ENCODE peak calls at places on chromosomes 5 and 9, in eight cellular contexts. One of them, this sample, is unnamed.

GRCh38 chr5:5371943-5372342 is 50.5 kb upstream of the ICE1 start:
- DNase-seq in mesenchymal stem cell: no peak
- DNase-seq in HS-5: no peak
- DNase-seq in stimulated activated CD4-positive, alpha-beta T cell treated with anti-CD3 and anti-CD28 coated beads, Interleukin-1b, Interleukin-23, amount 100 ng/mL, for 24 hours: no peak
- DNase-seq in iris pigment epithelial cell: no peak
- DNase-seq in Right ventricle myocardium superior: no peak
- DNase-seq in lower leg skin: no peak
- DNase-seq in T-helper 9 cell: no peak
- DNase-seq in this sample: no peak

GRCh38 chr9:1619915-1620705 is 395.0 kb upstream of the SMARCA2 start:
- DNase-seq in stimulated activated CD4-positive, alpha-beta T cell treated with anti-CD3 and anti-CD28 coated beads, Interleukin-1b, Interleukin-23, amount 100 ng/mL, for 24 hours: no peak
- DNase-seq in mesenchymal stem cell: no peak
- DNase-seq in iris pigment epithelial cell: peak; percentile 3
- DNase-seq in T-helper 9 cell: no peak
- DNase-seq in Right ventricle myocardium superior: no peak
- DNase-seq in lower leg skin: no peak
- DNase-seq in HS-5: peak; percentile 15
- DNase-seq in this sample: peak; percentile 4

GRCh38 chr5:159913048-159913447 is 3.2 kb upstream of the ADRA1B start:
- DNase-seq in lower leg skin: no peak
- DNase-seq in T-helper 9 cell: no peak
- DNase-seq in Right ventricle myocardium superior: no peak
- DNase-seq in mesenchymal stem cell: peak; percentile 92
- DNase-seq in HS-5: peak; percentile 23
- DNase-seq in stimulated activated CD4-positive, alpha-beta T cell treated with anti-CD3 and anti-CD28 coated beads, Interleukin-1b, Interleukin-23, amount 100 ng/mL, for 24 hours: no peak
- DNase-seq in iris pigment epithelial cell: peak; percentile 94
- DNase-seq in this sample: no peak

GRCh38 chr9:38437193-38437823 is 13.1 kb upstream of the IGFBPL1 start:
- DNase-seq in HS-5: no peak
- DNase-seq in T-helper 9 cell: no peak
- DNase-seq in iris pigment epithelial cell: peak; percentile 46
- DNase-seq in mesenchymal stem cell: peak; percentile 19
- DNase-seq in Right ventricle myocardium superior: no peak
- DNase-seq in stimulated activated CD4-positive, alpha-beta T cell treated with anti-CD3 and anti-CD28 coated beads, Interleukin-1b, Interleukin-23, amount 100 ng/mL, for 24 hours: no peak
- DNase-seq in lower leg skin: peak; percentile 69
- DNase-seq in this sample: no peak

GRCh38 chr9:83937861-83938455 is 16.7 kb upstream of the KIF27 start:
- DNase-seq in T-helper 9 cell: no peak
- DNase-seq in lower leg skin: no peak
- DNase-seq in stimulated activated CD4-positive, alpha-beta T cell treated with anti-CD3 and anti-CD28 coated beads, Interleukin-1b, Interleukin-23, amount 100 ng/mL, for 24 hours: no peak
- DNase-seq in Right ventricle myocardium superior: no peak
- DNase-seq in HS-5: no peak
- DNase-seq in mesenchymal stem cell: peak; percentile 78
- DNase-seq in iris pigment epithelial cell: peak; percentile 58
- DNase-seq in this sample: no peak

GRCh38 chr5:72611111-72611724 is 104.0 kb upstream of the ZNF366 start:
- DNase-seq in iris pigment epithelial cell: peak; percentile 82
- DNase-seq in lower leg skin: peak; percentile 91
- DNase-seq in T-helper 9 cell: peak; percentile 23
- DNase-seq in Right ventricle myocardium superior: peak; percentile 84
- DNase-seq in stimulated activated CD4-positive, alpha-beta T cell treated with anti-CD3 and anti-CD28 coated beads, Interleukin-1b, Interleukin-23, amount 100 ng/mL, for 24 hours: peak; percentile 11
- DNase-seq in mesenchymal stem cell: peak; percentile 79
- DNase-seq in HS-5: no peak
- DNase-seq in this sample: peak; percentile 55

GRCh38 chr9:116365056-116365471 is 211.5 kb downstream of the PAPPA start:
- DNase-seq in mesenchymal stem cell: peak; percentile 38
- DNase-seq in Right ventricle myocardium superior: peak; percentile 71
- DNase-seq in lower leg skin: no peak
- DNase-seq in stimulated activated CD4-positive, alpha-beta T cell treated with anti-CD3 and anti-CD28 coated beads, Interleukin-1b, Interleukin-23, amount 100 ng/mL, for 24 hours: no peak
- DNase-seq in T-helper 9 cell: no peak
- DNase-seq in iris pigment epithelial cell: peak; percentile 71
- DNase-seq in HS-5: peak; percentile 5
- DNase-seq in this sample: no peak

GRCh38 chr5:67451640-67452279 is 255.2 kb upstream of the CD180 start:
- DNase-seq in iris pigment epithelial cell: no peak
- DNase-seq in Right ventricle myocardium superior: no peak
- DNase-seq in lower leg skin: no peak
- DNase-seq in T-helper 9 cell: no peak
- DNase-seq in HS-5: no peak
- DNase-seq in mesenchymal stem cell: no peak
- DNase-seq in stimulated activated CD4-positive, alpha-beta T cell treated with anti-CD3 and anti-CD28 coated beads, Interleukin-1b, Interleukin-23, amount 100 ng/mL, for 24 hours: no peak
- DNase-seq in this sample: no peak

GRCh38 chr5:138873096-138873885 is 1.8 kb downstream of the LRRTM2 start:
- DNase-seq in iris pigment epithelial cell: no peak
- DNase-seq in stimulated activated CD4-positive, alpha-beta T cell treated with anti-CD3 and anti-CD28 coated beads, Interleukin-1b, Interleukin-23, amount 100 ng/mL, for 24 hours: no peak
- DNase-seq in lower leg skin: no peak
- DNase-seq in mesenchymal stem cell: no peak
- DNase-seq in Right ventricle myocardium superior: no peak
- DNase-seq in T-helper 9 cell: no peak
- DNase-seq in HS-5: no peak
- DNase-seq in this sample: no peak

GRCh38 chr5:6910950-6911349 is 197.7 kb downstream of the TENT4A start:
- DNase-seq in T-helper 9 cell: no peak
- DNase-seq in lower leg skin: no peak
- DNase-seq in mesenchymal stem cell: no peak
- DNase-seq in iris pigment epithelial cell: no peak
- DNase-seq in Right ventricle myocardium superior: no peak
- DNase-seq in HS-5: no peak
- DNase-seq in stimulated activated CD4-positive, alpha-beta T cell treated with anti-CD3 and anti-CD28 coated beads, Interleukin-1b, Interleukin-23, amount 100 ng/mL, for 24 hours: no peak
- DNase-seq in this sample: no peak

GRCh38 chr9:33263936-33264472 is 504 bp downstream of the BAG1 start:
- DNase-seq in T-helper 9 cell: peak; percentile 19
- DNase-seq in mesenchymal stem cell: peak; percentile 48
- DNase-seq in Right ventricle myocardium superior: peak; percentile 75
- DNase-seq in lower leg skin: peak; percentile 93
- DNase-seq in stimulated activated CD4-positive, alpha-beta T cell treated with anti-CD3 and anti-CD28 coated beads, Interleukin-1b, Interleukin-23, amount 100 ng/mL, for 24 hours: peak; percentile 13
- DNase-seq in iris pigment epithelial cell: no peak
- DNase-seq in HS-5: no peak
- DNase-seq in this sample: no peak

GRCh38 chr5:80963966-80964481 is 3.9 kb downstream of the RASGRF2 start:
- DNase-seq in HS-5: peak; percentile 30
- DNase-seq in iris pigment epithelial cell: peak; percentile 80
- DNase-seq in mesenchymal stem cell: peak; percentile 60
- DNase-seq in T-helper 9 cell: no peak
- DNase-seq in stimulated activated CD4-positive, alpha-beta T cell treated with anti-CD3 and anti-CD28 coated beads, Interleukin-1b, Interleukin-23, amount 100 ng/mL, for 24 hours: no peak
- DNase-seq in lower leg skin: no peak
- DNase-seq in Right ventricle myocardium superior: no peak
- DNase-seq in this sample: no peak

GRCh38 chr9:109317979-109318671 is 2.7 kb downstream of the EPB41L4B start:
- DNase-seq in stimulated activated CD4-positive, alpha-beta T cell treated with anti-CD3 and anti-CD28 coated beads, Interleukin-1b, Interleukin-23, amount 100 ng/mL, for 24 hours: no peak
- DNase-seq in mesenchymal stem cell: no peak
- DNase-seq in lower leg skin: no peak
- DNase-seq in T-helper 9 cell: no peak
- DNase-seq in Right ventricle myocardium superior: no peak
- DNase-seq in HS-5: no peak
- DNase-seq in iris pigment epithelial cell: no peak
- DNase-seq in this sample: peak; percentile 50

GRCh38 chr5:154406231-154406630 is 39.6 kb upstream of the SAP30L start:
- DNase-seq in T-helper 9 cell: no peak
- DNase-seq in stimulated activated CD4-positive, alpha-beta T cell treated with anti-CD3 and anti-CD28 coated beads, Interleukin-1b, Interleukin-23, amount 100 ng/mL, for 24 hours: no peak
- DNase-seq in lower leg skin: peak; percentile 59
- DNase-seq in iris pigment epithelial cell: no peak
- DNase-seq in HS-5: no peak
- DNase-seq in Right ventricle myocardium superior: no peak
- DNase-seq in mesenchymal stem cell: no peak
- DNase-seq in this sample: no peak

GRCh38 chr9:30746589-30746988 is 1637.9 kb upstream of the ACO1 start:
- DNase-seq in stimulated activated CD4-positive, alpha-beta T cell treated with anti-CD3 and anti-CD28 coated beads, Interleukin-1b, Interleukin-23, amount 100 ng/mL, for 24 hours: no peak
- DNase-seq in T-helper 9 cell: no peak
- DNase-seq in Right ventricle myocardium superior: no peak
- DNase-seq in mesenchymal stem cell: no peak
- DNase-seq in lower leg skin: no peak
- DNase-seq in HS-5: no peak
- DNase-seq in iris pigment epithelial cell: no peak
- DNase-seq in this sample: no peak

GRCh38 chr5:88743231-88743879 is 139.6 kb downstream of the MEF2C start:
- DNase-seq in lower leg skin: no peak
- DNase-seq in stimulated activated CD4-positive, alpha-beta T cell treated with anti-CD3 and anti-CD28 coated beads, Interleukin-1b, Interleukin-23, amount 100 ng/mL, for 24 hours: no peak
- DNase-seq in iris pigment epithelial cell: no peak
- DNase-seq in Right ventricle myocardium superior: no peak
- DNase-seq in HS-5: peak; percentile 31
- DNase-seq in mesenchymal stem cell: no peak
- DNase-seq in T-helper 9 cell: no peak
- DNase-seq in this sample: no peak

GRCh38 chr9:26243722-26244121 is 565.5 kb upstream of the TUSC1 start:
- DNase-seq in Right ventricle myocardium superior: no peak
- DNase-seq in lower leg skin: no peak
- DNase-seq in stimulated activated CD4-positive, alpha-beta T cell treated with anti-CD3 and anti-CD28 coated beads, Interleukin-1b, Interleukin-23, amount 100 ng/mL, for 24 hours: no peak
- DNase-seq in mesenchymal stem cell: peak; percentile 88
- DNase-seq in iris pigment epithelial cell: peak; percentile 67
- DNase-seq in T-helper 9 cell: no peak
- DNase-seq in HS-5: no peak
- DNase-seq in this sample: no peak

GRCh38 chr9:137434498-137435380 is 6.4 kb downstream of the ENTPD8 start:
- DNase-seq in Right ventricle myocardium superior: peak; percentile 33
- DNase-seq in lower leg skin: peak; percentile 84
- DNase-seq in T-helper 9 cell: no peak
- DNase-seq in HS-5: no peak
- DNase-seq in iris pigment epithelial cell: no peak
- DNase-seq in mesenchymal stem cell: no peak
- DNase-seq in stimulated activated CD4-positive, alpha-beta T cell treated with anti-CD3 and anti-CD28 coated beads, Interleukin-1b, Interleukin-23, amount 100 ng/mL, for 24 hours: no peak
- DNase-seq in this sample: no peak

GRCh38 chr5:54294097-54294667 is 16.2 kb downstream of the ARL15 start:
- DNase-seq in lower leg skin: no peak
- DNase-seq in mesenchymal stem cell: no peak
- DNase-seq in HS-5: no peak
- DNase-seq in iris pigment epithelial cell: no peak
- DNase-seq in Right ventricle myocardium superior: no peak
- DNase-seq in T-helper 9 cell: no peak
- DNase-seq in stimulated activated CD4-positive, alpha-beta T cell treated with anti-CD3 and anti-CD28 coated beads, Interleukin-1b, Interleukin-23, amount 100 ng/mL, for 24 hours: no peak
- DNase-seq in this sample: no peak

GRCh38 chr9:89386797-89387196 is 68.5 kb downstream of the SECISBP2 start:
- DNase-seq in T-helper 9 cell: no peak
- DNase-seq in Right ventricle myocardium superior: peak; percentile 80
- DNase-seq in lower leg skin: no peak
- DNase-seq in HS-5: no peak
- DNase-seq in stimulated activated CD4-positive, alpha-beta T cell treated with anti-CD3 and anti-CD28 coated beads, Interleukin-1b, Interleukin-23, amount 100 ng/mL, for 24 hours: no peak
- DNase-seq in mesenchymal stem cell: no peak
- DNase-seq in iris pigment epithelial cell: no peak
- DNase-seq in this sample: no peak

GRCh38 chr9:119177141-119177540 is 192.1 kb downstream of the BRINP1 start:
- DNase-seq in stimulated activated CD4-positive, alpha-beta T cell treated with anti-CD3 and anti-CD28 coated beads, Interleukin-1b, Interleukin-23, amount 100 ng/mL, for 24 hours: no peak
- DNase-seq in Right ventricle myocardium superior: no peak
- DNase-seq in HS-5: no peak
- DNase-seq in mesenchymal stem cell: no peak
- DNase-seq in lower leg skin: no peak
- DNase-seq in T-helper 9 cell: no peak
- DNase-seq in iris pigment epithelial cell: no peak
- DNase-seq in this sample: no peak

GRCh38 chr9:72864327-72864726 is 88.5 kb downstream of the ALDH1A1 start:
- DNase-seq in Right ventricle myocardium superior: no peak
- DNase-seq in lower leg skin: no peak
- DNase-seq in mesenchymal stem cell: peak; percentile 20
- DNase-seq in iris pigment epithelial cell: no peak
- DNase-seq in HS-5: no peak
- DNase-seq in stimulated activated CD4-positive, alpha-beta T cell treated with anti-CD3 and anti-CD28 coated beads, Interleukin-1b, Interleukin-23, amount 100 ng/mL, for 24 hours: no peak
- DNase-seq in T-helper 9 cell: no peak
- DNase-seq in this sample: no peak

GRCh38 chr9:131707677-131708612 is 31.9 kb downstream of the RAPGEF1 start:
- DNase-seq in stimulated activated CD4-positive, alpha-beta T cell treated with anti-CD3 and anti-CD28 coated beads, Interleukin-1b, Interleukin-23, amount 100 ng/mL, for 24 hours: no peak
- DNase-seq in mesenchymal stem cell: peak; percentile 57
- DNase-seq in iris pigment epithelial cell: peak; percentile 75
- DNase-seq in Right ventricle myocardium superior: peak; percentile 89
- DNase-seq in HS-5: no peak
- DNase-seq in T-helper 9 cell: no peak
- DNase-seq in lower leg skin: peak; percentile 90
- DNase-seq in this sample: no peak

GRCh38 chr5:151660616-151661015 is 26.1 kb downstream of the SPARC start:
- DNase-seq in stimulated activated CD4-positive, alpha-beta T cell treated with anti-CD3 and anti-CD28 coated beads, Interleukin-1b, Interleukin-23, amount 100 ng/mL, for 24 hours: no peak
- DNase-seq in T-helper 9 cell: no peak
- DNase-seq in lower leg skin: no peak
- DNase-seq in Right ventricle myocardium superior: no peak
- DNase-seq in mesenchymal stem cell: peak; percentile 73
- DNase-seq in HS-5: no peak
- DNase-seq in iris pigment epithelial cell: peak; percentile 70
- DNase-seq in this sample: no peak

GRCh38 chr9:78609471-78609870 is 312.5 kb downstream of the PSAT1 start:
- DNase-seq in lower leg skin: no peak
- DNase-seq in T-helper 9 cell: no peak
- DNase-seq in HS-5: no peak
- DNase-seq in mesenchymal stem cell: no peak
- DNase-seq in stimulated activated CD4-positive, alpha-beta T cell treated with anti-CD3 and anti-CD28 coated beads, Interleukin-1b, Interleukin-23, amount 100 ng/mL, for 24 hours: no peak
- DNase-seq in Right ventricle myocardium superior: no peak
- DNase-seq in iris pigment epithelial cell: no peak
- DNase-seq in this sample: no peak

GRCh38 chr9:104868687-104869404 is 59.1 kb downstream of the ABCA1 start:
- DNase-seq in stimulated activated CD4-positive, alpha-beta T cell treated with anti-CD3 and anti-CD28 coated beads, Interleukin-1b, Interleukin-23, amount 100 ng/mL, for 24 hours: no peak
- DNase-seq in lower leg skin: peak; percentile 90
- DNase-seq in T-helper 9 cell: no peak
- DNase-seq in Right ventricle myocardium superior: peak; percentile 70
- DNase-seq in mesenchymal stem cell: peak; percentile 93
- DNase-seq in HS-5: no peak
- DNase-seq in iris pigment epithelial cell: peak; percentile 94
- DNase-seq in this sample: no peak

GRCh38 chr9:132591751-132592314 is 9.4 kb downstream of the BARHL1 start:
- DNase-seq in HS-5: no peak
- DNase-seq in Right ventricle myocardium superior: no peak
- DNase-seq in lower leg skin: no peak
- DNase-seq in iris pigment epithelial cell: no peak
- DNase-seq in stimulated activated CD4-positive, alpha-beta T cell treated with anti-CD3 and anti-CD28 coated beads, Interleukin-1b, Interleukin-23, amount 100 ng/mL, for 24 hours: no peak
- DNase-seq in T-helper 9 cell: no peak
- DNase-seq in mesenchymal stem cell: no peak
- DNase-seq in this sample: no peak

GRCh38 chr9:972512-973294 is 3.8 kb upstream of the DMRT3 start:
- DNase-seq in mesenchymal stem cell: no peak
- DNase-seq in T-helper 9 cell: no peak
- DNase-seq in Right ventricle myocardium superior: no peak
- DNase-seq in stimulated activated CD4-positive, alpha-beta T cell treated with anti-CD3 and anti-CD28 coated beads, Interleukin-1b, Interleukin-23, amount 100 ng/mL, for 24 hours: no peak
- DNase-seq in iris pigment epithelial cell: no peak
- DNase-seq in lower leg skin: peak; percentile 84
- DNase-seq in HS-5: no peak
- DNase-seq in this sample: no peak

This sample was measured in iPS DF 6.9.